ENCODE peak calls at places on chromosomes 2 and 18, in seven cellular contexts. H is endothelial cell of umbilical vein, Y is Peyer's patch, K is prostate gland, Z is stomach, P is spleen, B is HCT116. Q is an unnamed sample.

GRCh38 chr2:70995227-70995729 is 605 bp upstream of the TEX261 start:
- DNase-seq in H (peak; percentile 30), Y (peak; percentile 73), K (peak; percentile 42), Z (peak; percentile 37), P (peak; percentile 82), B (peak; percentile 57), Q (no peak)

GRCh38 chr18:79197531-79197930 is 128.3 kb downstream of the ATP9B start:
- DNase-seq in H (no peak), Y (no peak), K (no peak), Z (no peak), P (no peak), B (no peak), Q (no peak)

GRCh38 chr2:224106794-224107193 is 67.7 kb upstream of the SERPINE2 start:
- DNase-seq in H (no peak), Y (no peak), K (no peak), Z (no peak), P (no peak), B (no peak), Q (no peak)

GRCh38 chr2:168212167-168212566 is 35.2 kb downstream of the STK39 start:
- DNase-seq in H (no peak), Y (no peak), K (no peak), Z (no peak), P (no peak), B (no peak), Q (no peak)

GRCh38 chr2:220373878-220374277 is 746.4 kb downstream of the SLC4A3 start:
- DNase-seq in H (no peak), Y (no peak), K (no peak), Z (no peak), P (no peak), B (no peak), Q (no peak)

GRCh38 chr2:171707752-171708151 is 20.5 kb downstream of the DYNC1I2 start:
- DNase-seq in H (no peak), Y (no peak), K (no peak), Z (no peak), P (no peak), B (no peak), Q (no peak)

GRCh38 chr2:29405266-29405665 is 290.1 kb downstream of the CLIP4 start:
- DNase-seq in H (no peak), Y (no peak), K (no peak), Z (peak; percentile 29), P (no peak), B (no peak), Q (no peak)

GRCh38 chr2:129903586-129904425 is 75.7 kb upstream of the RAB6C start:
- DNase-seq in H (no peak), Y (no peak), K (no peak), Z (peak; percentile 14), P (no peak), B (no peak), Q (no peak)

GRCh38 chr2:231634412-231634811 is 41.7 kb downstream of the TEX44 start:
- DNase-seq in H (no peak), Y (no peak), K (no peak), Z (no peak), P (no peak), B (no peak), Q (no peak)

GRCh38 chr2:3728104-3729054 is 25.0 kb downstream of the DCDC2C start:
- DNase-seq in H (peak; percentile 61), Y (no peak), K (no peak), Z (no peak), P (no peak), B (peak; percentile 33), Q (peak; percentile 39)

GRCh38 chr18:58793361-58793760 is 71.3 kb upstream of the ZNF532 start:
- DNase-seq in H (no peak), Y (no peak), K (peak; percentile 91), Z (no peak), P (no peak), B (no peak), Q (peak; percentile 28)

GRCh38 chr2:46117379-46117778 is 179.8 kb upstream of the EPAS1 start:
- DNase-seq in H (peak; percentile 52), Y (no peak), K (no peak), Z (no peak), P (no peak), B (peak; percentile 41), Q (peak; percentile 52)

GRCh38 chr2:28610583-28611201 is 114.8 kb downstream of the PLB1 start:
- DNase-seq in H (peak; percentile 92), Y (no peak), K (peak; percentile 89), Z (peak; percentile 56), P (peak; percentile 47), B (peak; percentile 86), Q (peak; percentile 90)

GRCh38 chr2:38146917-38147307 is 71.0 kb upstream of the CYP1B1 start:
- DNase-seq in H (peak; percentile 77), Y (no peak), K (no peak), Z (no peak), P (no peak), B (peak; percentile 79), Q (peak; percentile 70)

GRCh38 chr2:20424300-20425290 is 22.3 kb upstream of the RHOB start:
- DNase-seq in H (peak; percentile 51), Y (peak; percentile 55), K (no peak), Z (peak; percentile 46), P (peak; percentile 89), B (no peak), Q (peak; percentile 42)

GRCh38 chr18:27901424-27902226 is 275.3 kb downstream of the CDH2 start:
- DNase-seq in H (no peak), Y (no peak), K (no peak), Z (no peak), P (no peak), B (no peak), Q (no peak)

GRCh38 chr2:16196687-16197503 is 256.5 kb downstream of the MYCN start:
- DNase-seq in H (no peak), Y (no peak), K (no peak), Z (no peak), P (no peak), B (no peak), Q (no peak)

GRCh38 chr18:8704361-8705279 is 736 bp upstream of the MTCL1 start:
- DNase-seq in H (peak; percentile 87), Y (peak; percentile 87), K (peak; percentile 88), Z (peak; percentile 92), P (peak; percentile 96), B (peak; percentile 49), Q (peak; percentile 88)
- TF ChIP-seq POLR2A in H (peak; percentile 41), Y (peak; percentile 14), K (peak; percentile 68), Z (no peak), P (no peak), B (peak; percentile 33), Q (peak; percentile 62)

GRCh38 chr2:227568852-227569169 is 29.9 kb upstream of the SCYGR2 start:
- DNase-seq in H (no peak), Y (no peak), K (no peak), Z (no peak), P (no peak), B (no peak), Q (no peak)

GRCh38 chr2:227570615-227571014 is 28.1 kb upstream of the SCYGR2 start:
- DNase-seq in H (peak; percentile 10), Y (no peak), K (no peak), Z (no peak), P (no peak), B (no peak), Q (no peak)

GRCh38 chr2:227566012-227566411 is 32.7 kb upstream of the SCYGR2 start:
- DNase-seq in H (no peak), Y (no peak), K (no peak), Z (no peak), P (no peak), B (no peak), Q (no peak)

DNA sequence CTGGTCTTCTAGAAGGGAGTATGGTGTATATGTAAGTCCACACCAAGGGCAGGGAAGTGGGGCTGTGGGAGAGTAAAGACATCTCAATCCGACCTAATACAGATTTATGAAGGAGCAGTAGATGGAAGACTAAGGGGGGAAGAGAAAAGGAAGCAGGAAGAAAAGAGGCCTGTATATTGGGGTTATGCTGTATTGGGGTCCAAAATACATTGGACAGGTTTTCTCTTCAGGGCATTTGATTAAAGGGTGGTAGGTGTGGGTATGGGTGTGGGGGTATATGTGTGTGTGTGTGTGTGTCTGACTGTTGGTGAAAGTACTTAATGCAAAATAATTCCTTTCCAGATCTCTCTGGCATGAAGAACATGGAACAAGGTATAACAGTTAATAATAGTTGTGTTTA is 33.6 kb upstream of the SCYGR2 start:
- DNase-seq in H (no peak), Y (no peak), K (no peak), Z (no peak), P (no peak), B (no peak), Q (no peak)
- TF ChIP-seq POLR2A in H (no peak), Y (no peak), K (no peak), Z (no peak), P (no peak), B (no peak), Q (no peak)

DNA sequence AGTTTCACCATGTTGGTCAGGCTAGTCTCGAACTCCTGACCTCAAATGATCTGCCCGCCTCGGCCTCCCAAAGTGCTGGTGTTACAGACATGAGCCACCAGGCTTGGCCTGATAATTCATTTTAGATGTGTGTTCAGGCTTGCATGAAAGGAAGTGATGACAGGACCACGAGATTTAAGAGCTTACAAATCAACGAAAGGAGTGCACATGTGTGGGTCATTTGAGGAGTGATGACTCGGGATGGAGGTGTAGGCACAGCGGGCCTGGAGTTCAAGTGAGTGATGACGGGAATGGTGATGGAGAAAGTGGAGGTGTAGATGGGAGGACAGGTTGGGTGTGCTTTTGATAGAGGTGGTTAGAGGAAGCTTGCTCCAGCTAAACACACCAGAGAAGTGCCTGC is 742.4 kb downstream of the GALR1 start:
- DNase-seq in H (no peak), Y (no peak), K (no peak), Z (no peak), P (no peak), B (no peak), Q (no peak)
- TF ChIP-seq POLR2A in H (no peak), Y (no peak), K (no peak), Z (no peak), P (no peak), B (no peak), Q (no peak)

GRCh38 chr2:152407204-152407721 is 72.3 kb downstream of the FMNL2 start:
- DNase-seq in H (no peak), Y (peak; percentile 24), K (peak; percentile 24), Z (no peak), P (no peak), B (no peak), Q (no peak)
- TF ChIP-seq POLR2A in H (no peak), Y (no peak), K (no peak), Z (no peak), P (no peak), B (no peak), Q (no peak)

GRCh38 chr18:62438876-62439275 is 83.9 kb upstream of the ZCCHC2 start:
- DNase-seq in H (no peak), Y (no peak), K (no peak), Z (no peak), P (no peak), B (no peak), Q (no peak)
- TF ChIP-seq POLR2A in H (no peak), Y (no peak), K (no peak), Z (no peak), P (no peak), B (no peak), Q (no peak)

GRCh38 chr2:121372082-121372481 is 87.1 kb upstream of the TFCP2L1 start:
- DNase-seq in H (no peak), Y (no peak), K (no peak), Z (no peak), P (no peak), B (no peak), Q (no peak)
- TF ChIP-seq POLR2A in H (no peak), Y (no peak), K (no peak), Z (no peak), P (no peak), B (no peak), Q (no peak)